ENCODE peak calls at places on chromosome 1, in four cellular contexts. V is ovary, E is heart left ventricle, Q is upper lobe of left lung. H is an unnamed sample.

GRCh38 chr1:9882945-9883303 is 27.1 kb downstream of the CTNNBIP1 start:
- DNase-seq in V (no peak), E (no peak), Q (peak; percentile 54), H (no peak)

GRCh38 chr1:101004061-101004460 is 21.5 kb downstream of the DPH5 start:
- DNase-seq in V (no peak), E (no peak), Q (no peak), H (no peak)

GRCh38 chr1:111489604-111490003 is 13.8 kb downstream of the ADORA3 start:
- DNase-seq in V (no peak), E (no peak), Q (no peak), H (no peak)

GRCh38 chr1:181391297-181391905 is 91.9 kb upstream of the CACNA1E start:
- DNase-seq in V (no peak), E (no peak), Q (no peak), H (no peak)

GRCh38 chr1:7674972-7675371 is 96.1 kb upstream of the VAMP3 start:
- DNase-seq in V (no peak), E (peak; percentile 4), Q (no peak), H (no peak)

GRCh38 chr1:155272466-155273133 is 704 bp downstream of the CLK2 start:
- DNase-seq in V (no peak), E (no peak), Q (no peak), H (no peak)

GRCh38 chr1:119674110-119674509 is 26.0 kb upstream of the ZNF697 start:
- DNase-seq in V (no peak), E (no peak), Q (no peak), H (no peak)

GRCh38 chr1:94654031-94654430 is 112.5 kb upstream of the F3 start:
- DNase-seq in V (no peak), E (no peak), Q (no peak), H (no peak)

DNA sequence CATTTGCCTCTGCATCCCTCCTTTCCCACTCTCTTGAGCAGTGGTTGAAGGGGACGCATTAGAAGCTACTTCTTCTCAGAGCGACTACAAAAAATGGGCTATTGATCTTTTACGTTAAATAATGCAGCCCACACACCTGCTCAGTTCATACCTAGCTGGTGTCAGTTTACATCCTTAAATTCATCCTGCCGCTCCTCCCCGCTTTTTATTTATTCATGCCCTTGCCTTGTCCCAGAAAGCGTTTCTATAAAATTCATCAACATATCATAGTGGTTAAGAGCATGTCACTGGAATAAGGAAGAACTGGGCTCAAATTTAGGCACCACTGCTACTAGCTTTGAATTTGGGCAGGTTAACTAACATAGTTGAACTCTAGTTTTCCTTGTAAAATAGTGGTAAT is 66.0 kb upstream of the TINAGL1 start:
- DNase-seq in V (no peak), E (no peak), Q (no peak), H (no peak)
- H3K4me3 ChIP-seq in V (no peak overlapping the region), E (no peak overlapping the region), Q (no peak overlapping the region), H (no peak overlapping the region)

GRCh38 chr1:234214129-234214910 is 158.9 kb upstream of the COA6 start:
- DNase-seq in V (no peak), E (peak; percentile 46), Q (peak; percentile 89), H (peak; percentile 39)
- TF ChIP-seq POLR2A in V (no peak), E (no peak), Q (no peak), H (no peak)

GRCh38 chr1:11912000-11912399 is 14.2 kb downstream of the KIAA2013 start:
- DNase-seq in V (no peak), E (no peak), Q (no peak), H (no peak)
- H3K4me3 ChIP-seq in V (no peak overlapping the region), E (no peak overlapping the region), Q (no peak overlapping the region), H (no peak overlapping the region)

GRCh38 chr1:43541721-43542401 is 11.2 kb downstream of the PTPRF start:
- DNase-seq in V (peak; percentile 79), E (peak; percentile 86), Q (peak; percentile 82), H (peak; percentile 90)
- TF ChIP-seq POLR2A in V (no peak), E (no peak), Q (no peak), H (no peak)